ENCODE peak calls at places on chromosomes 16 and 17, in four cellular contexts. One of them, this sample, is unnamed.
A peak's percentile ranks its signal among the peaks of the same experiment; 100 is the strongest.

GRCh38 chr17:40168262-40168832 is 8.9 kb upstream of the RAPGEFL1 start:
- DNase-seq in choroid plexus epithelial cell: peak; percentile 89
- DNase-seq in retinal pigment epithelial cell: peak; percentile 48
- DNase-seq in brain microvascular endothelial cell: peak; percentile 54
- DNase-seq in this sample: peak; percentile 74

GRCh38 chr16:82439678-82440293 is 187.0 kb upstream of the CDH13 start:
- DNase-seq in choroid plexus epithelial cell: peak; percentile 45
- DNase-seq in brain microvascular endothelial cell: peak; percentile 20
- DNase-seq in retinal pigment epithelial cell: no peak
- DNase-seq in this sample: no peak

GRCh38 chr16:66130296-66130910 is 236.1 kb upstream of the CDH5 start:
- DNase-seq in brain microvascular endothelial cell: peak; percentile 62
- DNase-seq in choroid plexus epithelial cell: peak; percentile 93
- DNase-seq in retinal pigment epithelial cell: peak; percentile 84
- DNase-seq in this sample: peak; percentile 73

GRCh38 chr16:87684711-87685404 is 80.9 kb downstream of the KLHDC4 start:
- DNase-seq in retinal pigment epithelial cell: no peak
- DNase-seq in brain microvascular endothelial cell: no peak
- DNase-seq in choroid plexus epithelial cell: no peak
- DNase-seq in this sample: no peak

GRCh38 chr17:81523139-81524062 is 4.8 kb upstream of the FSCN2 start:
- DNase-seq in brain microvascular endothelial cell: no peak
- DNase-seq in choroid plexus epithelial cell: peak; percentile 69
- DNase-seq in retinal pigment epithelial cell: no peak
- DNase-seq in this sample: peak; percentile 68

GRCh38 chr16:56637814-56638750 is at the start of gene MT1A:
- DNase-seq in choroid plexus epithelial cell: peak; percentile 62
- DNase-seq in retinal pigment epithelial cell: no peak
- DNase-seq in brain microvascular endothelial cell: no peak
- DNase-seq in this sample: peak; percentile 83

GRCh38 chr17:81380682-81381518 is 14.4 kb upstream of the BAHCC1 start:
- DNase-seq in retinal pigment epithelial cell: no peak
- DNase-seq in choroid plexus epithelial cell: no peak
- DNase-seq in brain microvascular endothelial cell: no peak
- DNase-seq in this sample: no peak

GRCh38 chr16:6345090-6345489 is 987.6 kb upstream of the RBFOX1 start:
- DNase-seq in retinal pigment epithelial cell: no peak
- DNase-seq in brain microvascular endothelial cell: no peak
- DNase-seq in choroid plexus epithelial cell: no peak
- DNase-seq in this sample: no peak

GRCh38 chr17:78110363-78111011 is 18.1 kb downstream of the TMC6 start:
- DNase-seq in retinal pigment epithelial cell: no peak
- DNase-seq in choroid plexus epithelial cell: no peak
- DNase-seq in brain microvascular endothelial cell: no peak
- DNase-seq in this sample: no peak

GRCh38 chr17:63844293-63844672 is 1.8 kb upstream of the SMARCD2 start:
- DNase-seq in retinal pigment epithelial cell: no peak
- DNase-seq in brain microvascular endothelial cell: no peak
- DNase-seq in choroid plexus epithelial cell: no peak
- DNase-seq in this sample: no peak

GRCh38 chr16:67530013-67530939 is 1.6 kb downstream of the RIPOR1 start:
- DNase-seq in choroid plexus epithelial cell: peak; percentile 80
- DNase-seq in brain microvascular endothelial cell: peak; percentile 68
- DNase-seq in retinal pigment epithelial cell: no peak
- DNase-seq in this sample: peak; percentile 90

GRCh38 chr17:7403043-7403901 is 625 bp downstream of the TMEM256 start:
- DNase-seq in retinal pigment epithelial cell: no peak
- DNase-seq in choroid plexus epithelial cell: peak; percentile 13
- DNase-seq in brain microvascular endothelial cell: no peak
- DNase-seq in this sample: peak; percentile 64

GRCh38 chr17:40555296-40556190 is 9.7 kb downstream of the CCR7 start:
- DNase-seq in brain microvascular endothelial cell: no peak
- DNase-seq in retinal pigment epithelial cell: no peak
- DNase-seq in choroid plexus epithelial cell: no peak
- DNase-seq in this sample: no peak

GRCh38 chr17:21400816-21401593 is 24.8 kb downstream of the KCNJ12 start:
- DNase-seq in choroid plexus epithelial cell: no peak
- DNase-seq in retinal pigment epithelial cell: no peak
- DNase-seq in brain microvascular endothelial cell: no peak
- DNase-seq in this sample: no peak

GRCh38 chr16:50303041-50303604 is 36.8 kb downstream of the ADCY7 start:
- DNase-seq in brain microvascular endothelial cell: no peak
- DNase-seq in choroid plexus epithelial cell: peak; percentile 41
- DNase-seq in retinal pigment epithelial cell: no peak
- DNase-seq in this sample: no peak

GRCh38 chr17:41065829-41066624 is at the start of gene KRTAP2-4:
- DNase-seq in retinal pigment epithelial cell: no peak
- DNase-seq in brain microvascular endothelial cell: peak; percentile 94
- DNase-seq in choroid plexus epithelial cell: peak; percentile 85
- DNase-seq in this sample: peak; percentile 90

GRCh38 chr16:13643412-13643811 is 276.5 kb upstream of the ERCC4 start:
- DNase-seq in brain microvascular endothelial cell: no peak
- DNase-seq in choroid plexus epithelial cell: no peak
- DNase-seq in retinal pigment epithelial cell: no peak
- DNase-seq in this sample: no peak

GRCh38 chr16:73047536-73048291 is at the start of gene ZFHX3:
- DNase-seq in brain microvascular endothelial cell: no peak
- DNase-seq in choroid plexus epithelial cell: peak; percentile 55
- DNase-seq in retinal pigment epithelial cell: no peak
- DNase-seq in this sample: peak; percentile 81

GRCh38 chr17:10614536-10615155 is 42.5 kb downstream of the MYH3 start:
- DNase-seq in retinal pigment epithelial cell: no peak
- DNase-seq in choroid plexus epithelial cell: peak; percentile 76
- DNase-seq in brain microvascular endothelial cell: peak; percentile 38
- DNase-seq in this sample: peak; percentile 70

GRCh38 chr17:5031365-5032082 is 3.7 kb downstream of the SLC52A1 start:
- DNase-seq in choroid plexus epithelial cell: peak; percentile 83
- DNase-seq in brain microvascular endothelial cell: peak; percentile 68
- DNase-seq in retinal pigment epithelial cell: peak; percentile 13
- DNase-seq in this sample: peak; percentile 61

GRCh38 chr17:72353502-72353901 is 232.7 kb downstream of the SOX9 start:
- DNase-seq in brain microvascular endothelial cell: no peak
- DNase-seq in retinal pigment epithelial cell: no peak
- DNase-seq in choroid plexus epithelial cell: no peak
- DNase-seq in this sample: no peak

GRCh38 chr16:30030841-30031413 is at the start of gene TLCD3B:
- DNase-seq in retinal pigment epithelial cell: no peak
- DNase-seq in brain microvascular endothelial cell: no peak
- DNase-seq in choroid plexus epithelial cell: no peak
- DNase-seq in this sample: no peak

GRCh38 chr16:19645557-19645981 is 72.5 kb downstream of the KNOP1 start:
- DNase-seq in choroid plexus epithelial cell: peak; percentile 77
- DNase-seq in retinal pigment epithelial cell: no peak
- DNase-seq in brain microvascular endothelial cell: peak; percentile 30
- DNase-seq in this sample: no peak

GRCh38 chr17:11182430-11182829 is 58.6 kb upstream of the SHISA6 start:
- DNase-seq in choroid plexus epithelial cell: no peak
- DNase-seq in brain microvascular endothelial cell: no peak
- DNase-seq in retinal pigment epithelial cell: no peak
- DNase-seq in this sample: no peak

GRCh38 chr16:23710008-23710407 is 3.0 kb downstream of the ERN2 start:
- DNase-seq in brain microvascular endothelial cell: no peak
- DNase-seq in retinal pigment epithelial cell: no peak
- DNase-seq in choroid plexus epithelial cell: no peak
- DNase-seq in this sample: no peak

GRCh38 chr16:23709536-23709935 is 3.5 kb downstream of the ERN2 start:
- DNase-seq in brain microvascular endothelial cell: no peak
- DNase-seq in retinal pigment epithelial cell: no peak
- DNase-seq in choroid plexus epithelial cell: no peak
- DNase-seq in this sample: no peak

GRCh38 chr16:23711785-23712184 is 1.2 kb downstream of the ERN2 start:
- DNase-seq in brain microvascular endothelial cell: no peak
- DNase-seq in retinal pigment epithelial cell: no peak
- DNase-seq in choroid plexus epithelial cell: no peak
- DNase-seq in this sample: no peak

GRCh38 chr16:23710504-23710903 is 2.5 kb downstream of the ERN2 start:
- DNase-seq in retinal pigment epithelial cell: no peak
- DNase-seq in brain microvascular endothelial cell: no peak
- DNase-seq in choroid plexus epithelial cell: no peak
- DNase-seq in this sample: no peak

DNA sequence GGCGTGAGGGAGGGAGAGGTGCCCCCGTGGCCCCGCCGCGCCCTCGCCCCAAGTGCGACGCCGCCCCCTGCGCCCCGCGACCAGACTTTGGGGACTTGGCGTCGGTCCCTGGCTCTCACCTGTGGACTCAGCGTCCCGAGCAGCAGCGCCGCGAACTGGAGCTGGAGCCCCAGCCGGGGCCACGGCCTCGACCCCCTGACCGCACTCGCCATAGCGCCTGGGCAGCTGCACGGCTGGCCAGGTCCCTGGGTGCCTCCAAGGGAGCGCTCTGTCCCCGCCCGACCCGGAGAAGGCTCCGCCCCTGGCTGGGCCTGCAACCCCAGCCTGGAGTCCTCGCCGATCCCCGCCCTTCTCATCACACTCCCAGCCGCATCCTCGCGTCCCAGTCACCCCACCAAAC is at the start of gene ERN2:
- DNase-seq in choroid plexus epithelial cell: no peak
- DNase-seq in brain microvascular endothelial cell: no peak
- DNase-seq in retinal pigment epithelial cell: no peak
- DNase-seq in this sample: no peak
- H3K4me3 ChIP-seq in choroid plexus epithelial cell: no peak within 1 kb of the TSS
- H3K4me3 ChIP-seq in brain microvascular endothelial cell: no peak within 1 kb of the TSS
- H3K4me3 ChIP-seq in retinal pigment epithelial cell: no peak within 1 kb of the TSS
- H3K4me3 ChIP-seq in this sample: no peak within 1 kb of the TSS

GRCh38 chr17:61321344-61321743 is 78.3 kb upstream of the TBX2 start:
- DNase-seq in choroid plexus epithelial cell: no peak
- DNase-seq in retinal pigment epithelial cell: no peak
- DNase-seq in brain microvascular endothelial cell: no peak
- DNase-seq in this sample: no peak
- TF ChIP-seq CTCF in choroid plexus epithelial cell: no peak
- TF ChIP-seq CTCF in retinal pigment epithelial cell: no peak
- TF ChIP-seq CTCF in brain microvascular endothelial cell: no peak
- TF ChIP-seq CTCF in this sample: no peak

GRCh38 chr17:43927101-43927935 is 15.0 kb downstream of the PPY start:
- DNase-seq in brain microvascular endothelial cell: no peak
- DNase-seq in retinal pigment epithelial cell: no peak
- DNase-seq in choroid plexus epithelial cell: no peak
- DNase-seq in this sample: no peak
- H3K4me3 ChIP-seq in brain microvascular endothelial cell: no peak overlapping the region
- H3K4me3 ChIP-seq in retinal pigment epithelial cell: peak overlapping the region; percentile 22
- H3K4me3 ChIP-seq in choroid plexus epithelial cell: no peak overlapping the region
- H3K4me3 ChIP-seq in this sample: no peak overlapping the region

GRCh38 chr17:14790518-14790917 is 474.6 kb downstream of the PMP22 start:
- DNase-seq in choroid plexus epithelial cell: peak; percentile 80
- DNase-seq in retinal pigment epithelial cell: no peak
- DNase-seq in brain microvascular endothelial cell: peak; percentile 35
- DNase-seq in this sample: no peak

GRCh38 chr17:14781123-14781522 is 480.2 kb downstream of the HS3ST3B1 start:
- DNase-seq in brain microvascular endothelial cell: no peak
- DNase-seq in retinal pigment epithelial cell: no peak
- DNase-seq in choroid plexus epithelial cell: no peak
- DNase-seq in this sample: no peak

GRCh38 chr17:14780116-14780515 is 479.2 kb downstream of the HS3ST3B1 start:
- DNase-seq in brain microvascular endothelial cell: no peak
- DNase-seq in choroid plexus epithelial cell: no peak
- DNase-seq in retinal pigment epithelial cell: no peak
- DNase-seq in this sample: no peak

GRCh38 chr17:14779236-14779635 is 478.4 kb downstream of the HS3ST3B1 start:
- DNase-seq in retinal pigment epithelial cell: no peak
- DNase-seq in choroid plexus epithelial cell: no peak
- DNase-seq in brain microvascular endothelial cell: no peak
- DNase-seq in this sample: no peak

DNA sequence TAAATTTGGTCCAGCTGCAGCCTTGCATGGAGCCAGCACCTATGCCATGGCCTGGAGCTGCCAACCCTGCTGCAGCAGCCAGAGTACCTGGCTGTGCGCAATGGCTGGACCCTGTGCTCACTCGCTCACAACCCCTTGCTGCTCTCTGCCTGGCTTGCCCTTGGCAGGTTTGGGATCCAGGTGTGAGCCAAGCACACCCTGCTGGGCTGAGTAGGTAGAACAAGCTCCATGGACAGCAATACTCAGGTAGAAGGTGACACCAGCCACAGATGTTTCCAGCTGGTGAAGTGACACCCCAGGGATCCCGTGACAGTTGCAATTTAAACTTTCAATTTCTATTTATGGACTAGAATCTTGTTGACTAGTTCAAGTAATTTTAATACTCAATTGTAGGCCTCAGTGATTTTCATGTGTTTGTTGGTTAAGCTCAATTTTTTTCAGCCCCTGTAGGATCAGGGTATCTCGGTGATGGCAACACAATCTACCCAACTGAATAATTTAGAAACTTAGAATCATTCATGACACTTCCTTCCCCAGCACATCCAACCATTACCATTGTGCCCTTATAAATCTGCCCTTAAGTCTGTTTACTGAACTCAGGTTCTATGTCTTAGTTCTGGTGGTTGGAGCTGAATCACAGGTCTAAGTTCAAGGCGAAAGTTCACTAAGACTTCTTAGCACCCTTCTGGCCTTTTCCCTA is 480.0 kb downstream of the PMP22 start:
- DNase-seq in retinal pigment epithelial cell: no peak
- DNase-seq in choroid plexus epithelial cell: no peak
- DNase-seq in brain microvascular endothelial cell: no peak
- DNase-seq in this sample: no peak
- TF ChIP-seq CTCF in retinal pigment epithelial cell: no peak
- TF ChIP-seq CTCF in choroid plexus epithelial cell: no peak
- TF ChIP-seq CTCF in brain microvascular endothelial cell: peak; percentile 9
- TF ChIP-seq CTCF in this sample: no peak

DNA sequence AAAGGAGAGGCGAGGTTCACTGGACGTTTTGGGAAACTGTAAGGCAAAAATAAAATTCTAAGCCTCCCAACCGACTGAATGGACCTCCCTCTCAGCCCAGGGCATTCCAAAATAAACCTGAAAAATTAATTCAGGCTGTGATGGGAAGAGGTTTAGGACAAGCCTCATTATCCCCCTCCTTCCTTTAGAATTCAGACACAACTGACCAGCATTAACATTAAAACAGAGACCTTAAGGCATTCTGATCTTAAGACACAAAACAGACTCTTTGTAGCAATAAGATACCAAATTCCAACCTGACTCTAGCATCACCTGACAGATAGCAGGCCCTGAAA is 298 bp upstream of the LDHD start:
- DNase-seq in choroid plexus epithelial cell: no peak
- DNase-seq in retinal pigment epithelial cell: no peak
- DNase-seq in brain microvascular endothelial cell: no peak
- DNase-seq in this sample: no peak
- H3K4me3 ChIP-seq in choroid plexus epithelial cell: no peak overlapping the region
- H3K4me3 ChIP-seq in retinal pigment epithelial cell: no peak overlapping the region
- H3K4me3 ChIP-seq in brain microvascular endothelial cell: no peak overlapping the region
- H3K4me3 ChIP-seq in this sample: no peak overlapping the region

GRCh38 chr16:57727610-57728009 is 8.0 kb upstream of the KATNB1 start:
- DNase-seq in choroid plexus epithelial cell: no peak
- DNase-seq in retinal pigment epithelial cell: no peak
- DNase-seq in brain microvascular endothelial cell: no peak
- DNase-seq in this sample: no peak
- TF ChIP-seq CTCF in choroid plexus epithelial cell: peak; percentile 33
- TF ChIP-seq CTCF in retinal pigment epithelial cell: peak; percentile 8
- TF ChIP-seq CTCF in brain microvascular endothelial cell: peak; percentile 33
- TF ChIP-seq CTCF in this sample: no peak

This sample was measured in foreskin fibroblast.